ENCODE peak calls at places on chromosome 4, in five cellular contexts. A, T, Y, B and X are unnamed samples.
A peak's percentile ranks its signal among the peaks of the same experiment; 100 is the strongest.

GRCh38 chr4:24564488-24564887 is 19.9 kb downstream of the DHX15 start:
- DNase-seq in A (no peak), T (peak; percentile 60), Y (no peak), B (peak; percentile 67), X (no peak)

GRCh38 chr4:40040908-40041307 is 15.7 kb upstream of the N4BP2 start:
- DNase-seq in A (no peak), T (no peak), Y (no peak), B (no peak), X (no peak)

GRCh38 chr4:31059753-31060522 is 339.8 kb downstream of the PCDH7 start:
- DNase-seq in A (no peak), T (peak; percentile 36), Y (no peak), B (no peak), X (no peak)

GRCh38 chr4:17647176-17647806 is 32.9 kb downstream of the MED28 start:
- DNase-seq in A (no peak), T (no peak), Y (no peak), B (no peak), X (no peak)

GRCh38 chr4:110184124-110184790 is 14.2 kb downstream of the ELOVL6 start:
- DNase-seq in A (no peak), T (no peak), Y (peak; percentile 78), B (no peak), X (no peak)

GRCh38 chr4:78671812-78672440 is 104.2 kb upstream of the BMP2K start:
- DNase-seq in A (no peak), T (no peak), Y (peak; percentile 55), B (no peak), X (no peak)

GRCh38 chr4:142809559-142809958 is 36.5 kb downstream of the INPP4B start:
- DNase-seq in A (no peak), T (peak; percentile 42), Y (no peak), B (no peak), X (no peak)

GRCh38 chr4:108454227-108454626 is 166.1 kb upstream of the RPL34 start:
- DNase-seq in A (no peak), T (no peak), Y (no peak), B (no peak), X (no peak)

GRCh38 chr4:15378055-15378454 is 49.8 kb upstream of the C1QTNF7 start:
- DNase-seq in A (no peak), T (peak; percentile 38), Y (no peak), B (no peak), X (no peak)

GRCh38 chr4:28250646-28251045 is 1390.0 kb downstream of the STIM2 start:
- DNase-seq in A (no peak), T (no peak), Y (no peak), B (peak; percentile 30), X (no peak)

GRCh38 chr4:2378898-2379297 is 39.5 kb downstream of the ZFYVE28 start:
- DNase-seq in A (no peak), T (no peak), Y (no peak), B (no peak), X (no peak)

GRCh38 chr4:38675167-38676121 is 11.4 kb downstream of the KLF3 start:
- DNase-seq in A (peak; percentile 63), T (peak; percentile 88), Y (peak; percentile 88), B (peak; percentile 68), X (peak; percentile 68)

GRCh38 chr4:188016754-188017153 is 21.2 kb downstream of the ZFP42 start:
- DNase-seq in A (no peak), T (no peak), Y (no peak), B (no peak), X (no peak)

GRCh38 chr4:83268491-83268890 is 16.1 kb downstream of the COQ2 start:
- DNase-seq in A (no peak), T (no peak), Y (no peak), B (no peak), X (no peak)

GRCh38 chr4:113537183-113537977 is 224.2 kb downstream of the CAMK2D start:
- DNase-seq in A (no peak), T (no peak), Y (no peak), B (no peak), X (no peak)

GRCh38 chr4:579543-580175 is 3.6 kb upstream of the TMEM271 start:
- DNase-seq in A (no peak), T (no peak), Y (peak; percentile 10), B (peak; percentile 53), X (no peak)

GRCh38 chr4:72977936-72978485 is 91.5 kb downstream of the COX18 start:
- DNase-seq in A (no peak), T (no peak), Y (no peak), B (peak; percentile 64), X (no peak)

GRCh38 chr4:105599475-105599874 is 47.1 kb downstream of the ARHGEF38 start:
- DNase-seq in A (no peak), T (no peak), Y (no peak), B (no peak), X (no peak)

GRCh38 chr4:65311120-65311519 is 359.2 kb downstream of the EPHA5 start:
- DNase-seq in A (no peak), T (no peak), Y (no peak), B (no peak), X (no peak)

GRCh38 chr4:78513411-78513975 is 38.1 kb upstream of the ANXA3 start:
- DNase-seq in A (no peak), T (no peak), Y (no peak), B (no peak), X (no peak)

GRCh38 chr4:99383381-99383780 is 30.8 kb upstream of the ADH1C start:
- DNase-seq in A (no peak), T (peak; percentile 17), Y (no peak), B (no peak), X (no peak)

GRCh38 chr4:176385601-176386000 is 65.8 kb downstream of the SPCS3 start:
- DNase-seq in A (no peak), T (no peak), Y (no peak), B (no peak), X (no peak)

GRCh38 chr4:89288430-89288829 is 19.2 kb downstream of the GPRIN3 start:
- DNase-seq in A (no peak), T (no peak), Y (no peak), B (no peak), X (no peak)

GRCh38 chr4:142297313-142297712 is 548.8 kb downstream of the INPP4B start:
- DNase-seq in A (no peak), T (no peak), Y (no peak), B (no peak), X (no peak)

GRCh38 chr4:5361968-5362367 is 310.7 kb downstream of the STK32B start:
- DNase-seq in A (no peak), T (peak; percentile 38), Y (peak; percentile 24), B (no peak), X (no peak)

GRCh38 chr4:83661359-83661758 is 125.5 kb downstream of the GPAT3 start:
- DNase-seq in A (no peak), T (no peak), Y (no peak), B (no peak), X (no peak)

GRCh38 chr4:101853691-101854090 is 63.2 kb downstream of the BANK1 start:
- DNase-seq in A (no peak), T (no peak), Y (no peak), B (no peak), X (no peak)

GRCh38 chr4:72899214-72899613 is 170.3 kb downstream of the COX18 start:
- DNase-seq in A (no peak), T (no peak), Y (no peak), B (no peak), X (no peak)

GRCh38 chr4:89152972-89153371 is 41.6 kb downstream of the TIGD2 start:
- DNase-seq in A (no peak), T (no peak), Y (peak; percentile 50), B (no peak), X (no peak)

GRCh38 chr4:54781771-54782170 is 124.0 kb downstream of the KIT start:
- DNase-seq in A (no peak), T (no peak), Y (no peak), B (no peak), X (no peak)

GRCh38 chr4:128917781-128918180 is 108.3 kb downstream of the JADE1 start:
- DNase-seq in A (no peak), T (no peak), Y (peak; percentile 28), B (no peak), X (no peak)

GRCh38 chr4:126790633-126791032 is 842.1 kb upstream of the INTU start:
- DNase-seq in A (no peak), T (peak; percentile 66), Y (no peak), B (peak; percentile 48), X (no peak)

GRCh38 chr4:5374577-5374976 is 323.3 kb downstream of the STK32B start:
- DNase-seq in A (no peak), T (peak; percentile 15), Y (no peak), B (peak; percentile 32), X (no peak)

GRCh38 chr4:168907119-168907698 is 102.8 kb downstream of the CBR4 start:
- DNase-seq in A (no peak), T (peak; percentile 43), Y (no peak), B (no peak), X (no peak)

GRCh38 chr4:13765535-13765934 is 138.0 kb upstream of the BOD1L1 start:
- DNase-seq in A (no peak), T (peak; percentile 6), Y (no peak), B (no peak), X (no peak)

GRCh38 chr4:40046311-40046980 is 10.2 kb upstream of the N4BP2 start:
- DNase-seq in A (no peak), T (peak; percentile 64), Y (no peak), B (peak; percentile 83), X (no peak)

GRCh38 chr4:167020410-167020809 is 213.9 kb downstream of the SPOCK3 start:
- DNase-seq in A (no peak), T (no peak), Y (peak; percentile 15), B (no peak), X (no peak)